ENCODE peak calls at places on chromosomes 3 and 15, in four cellular contexts. F is cardiac muscle cell, E is brain microvascular endothelial cell, N is psoas muscle. Q is an unnamed sample. For H3K36me3, the result is how much of the 10 kb centered on the place peaks cover.

GRCh38 chr3:150975096-150975991 is 2.8 kb upstream of the CLRN1 start:
- DNase-seq in F (no peak), E (no peak), N (no peak), Q (no peak)

GRCh38 chr3:43405888-43406636 is 119.7 kb downstream of the SNRK start:
- DNase-seq in F (no peak), E (peak), N (peak), Q (peak)

GRCh38 chr3:171615742-171616141 is 155.5 kb upstream of the TNIK start:
- DNase-seq in F (no peak), E (peak), N (no peak), Q (no peak)

GRCh38 chr3:194691481-194692281 is 6.0 kb downstream of the FAM43A start:
- DNase-seq in F (no peak), E (peak), N (no peak), Q (no peak)

GRCh38 chr15:42072141-42072685 is 22.1 kb downstream of the PLA2G4D start:
- DNase-seq in F (no peak), E (no peak), N (no peak), Q (no peak)

GRCh38 chr3:52649461-52650210 is 36.1 kb downstream of the PBRM1 start:
- DNase-seq in F (no peak), E (no peak), N (no peak), Q (no peak)

GRCh38 chr3:133958071-133958806 is 62.6 kb upstream of the RAB6B start:
- DNase-seq in F (no peak), E (no peak), N (no peak), Q (no peak)

GRCh38 chr3:112126501-112126900 is 6.5 kb downstream of the GCSAM start:
- DNase-seq in F (no peak), E (no peak), N (no peak), Q (no peak)

GRCh38 chr3:188092648-188093047 is 61.3 kb upstream of the LPP start:
- DNase-seq in F (no peak), E (no peak), N (no peak), Q (no peak)

GRCh38 chr3:140630866-140631265 is 47.0 kb upstream of the TRIM42 start:
- DNase-seq in F (no peak), E (peak), N (no peak), Q (no peak)

GRCh38 chr3:152269423-152270144 is 855 bp downstream of the MBNL1 start:
- DNase-seq in F (peak), E (peak), N (peak), Q (no peak)

GRCh38 chr3:11717301-11717700 is 73.6 kb upstream of the VGLL4 start:
- DNase-seq in F (no peak), E (peak), N (no peak), Q (no peak)

GRCh38 chr3:71662553-71662952 is 62.6 kb downstream of the EIF4E3 start:
- DNase-seq in F (no peak), E (no peak), N (no peak), Q (no peak)

GRCh38 chr3:159038405-159038804 is 236.6 kb downstream of the MFSD1 start:
- DNase-seq in F (no peak), E (no peak), N (no peak), Q (no peak)

GRCh38 chr3:197300361-197300760 is 1.9 kb upstream of the DLG1 start:
- DNase-seq in F (no peak), E (no peak), N (no peak), Q (no peak)

GRCh38 chr3:52128118-52128683 is 26.0 kb downstream of the POC1A start:
- DNase-seq in F (peak), E (peak), N (no peak), Q (no peak)

GRCh38 chr15:95266481-95267061 is 1035.2 kb downstream of the MCTP2 start:
- DNase-seq in F (no peak), E (no peak), N (no peak), Q (no peak)

GRCh38 chr3:69120879-69121464 is 1.4 kb downstream of the LMOD3 start:
- DNase-seq in F (peak), E (peak), N (no peak), Q (no peak)

GRCh38 chr3:4413467-4413866 is 53.6 kb downstream of the SUMF1 start:
- DNase-seq in F (no peak), E (no peak), N (no peak), Q (no peak)

GRCh38 chr15:98930591-98930990 is 77.0 kb downstream of the PGPEP1L start:
- DNase-seq in F (no peak), E (no peak), N (no peak), Q (no peak)
- H3K36me3 ChIP-seq in F (under half), E (under half), N (under half), Q (half or more)

GRCh38 chr3:37985637-37986320 is 4.8 kb upstream of the VILL start:
- DNase-seq in F (no peak), E (no peak), N (peak), Q (no peak)
- H3K27ac ChIP-seq in F (no peak), E (no peak), N (no peak), Q (peak)

GRCh38 chr15:52680756-52681155 is 1.6 kb upstream of the ATOSA start:
- DNase-seq in F (no peak), E (no peak), N (no peak), Q (no peak)

GRCh38 chr15:52678468-52679231 is 538 bp downstream of the ATOSA start:
- DNase-seq in F (peak), E (peak), N (peak), Q (peak)

GRCh38 chr15:52678036-52678467 is 1.1 kb downstream of the ATOSA start:
- DNase-seq in F (peak), E (peak), N (peak), Q (peak)

GRCh38 chr15:52680041-52680391 is 828 bp upstream of the ATOSA start:
- DNase-seq in F (no peak), E (peak), N (no peak), Q (no peak)

DNA sequence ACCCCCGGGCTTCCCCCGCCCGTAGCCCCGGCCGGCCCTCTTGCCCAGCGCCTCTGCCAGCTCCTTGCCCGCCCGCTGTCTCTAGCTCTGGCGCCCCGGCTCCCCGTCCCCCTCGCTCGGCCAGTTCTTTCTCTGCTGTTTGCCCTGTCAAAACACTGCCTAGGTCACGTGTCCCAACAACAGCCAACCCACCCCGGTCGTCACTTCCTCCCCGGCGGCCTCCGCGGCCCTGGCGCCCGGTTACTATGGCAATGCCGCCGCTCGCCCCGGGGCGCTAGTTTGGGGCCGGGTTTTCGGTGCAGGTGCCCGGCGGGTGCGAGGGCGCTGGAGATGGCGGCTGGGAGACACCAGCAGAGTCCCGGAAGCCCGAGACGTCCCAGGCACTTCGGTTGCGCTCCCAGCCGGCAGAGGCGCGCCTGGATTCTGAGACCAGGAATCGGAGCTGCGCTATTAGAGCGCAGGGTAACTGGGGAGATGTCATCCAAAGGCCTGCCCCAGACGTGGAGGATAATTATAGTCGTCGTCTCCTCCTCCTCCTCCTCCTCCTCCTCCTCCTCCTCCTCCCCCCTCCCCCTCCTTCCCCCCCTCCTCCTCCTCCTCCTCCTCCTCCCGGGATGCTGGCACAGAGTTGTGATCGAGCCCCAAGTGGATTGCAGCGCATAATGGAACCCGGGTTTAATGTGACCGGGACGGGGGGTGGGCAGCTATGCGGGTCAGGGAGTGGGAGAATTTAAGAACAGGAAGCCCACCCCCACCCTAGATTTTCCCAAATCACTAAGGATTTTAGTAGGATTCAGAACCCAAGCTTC is at the start of gene ATOSA:
- DNase-seq in F (peak), E (peak), N (peak), Q (peak)
- TF ChIP-seq CTCF in F (no peak), E (peak), N (no peak), Q (no peak)

DNA sequence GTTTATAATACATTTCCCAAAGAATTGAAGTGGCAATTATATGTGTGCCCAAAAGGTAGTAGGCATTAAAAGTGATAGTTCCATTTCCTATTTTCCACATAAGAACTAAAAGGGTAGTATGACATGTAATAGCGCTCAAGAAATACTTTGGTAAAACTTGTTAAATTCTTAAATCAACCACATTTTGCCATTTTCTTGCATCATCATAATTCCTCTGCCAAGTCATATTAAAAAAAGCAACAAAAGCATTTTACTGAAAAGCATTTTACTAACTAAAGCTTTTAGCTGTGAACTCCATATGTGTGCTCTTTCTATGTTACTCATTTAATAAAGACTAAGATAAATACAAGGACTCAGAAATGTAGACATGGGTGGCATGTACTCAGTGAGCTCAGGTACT is 70.1 kb downstream of the GPR160 start:
- DNase-seq in F (no peak), E (no peak), N (no peak), Q (no peak)
- H3K36me3 ChIP-seq in F (under half), E (under half), N (under half), Q (half or more)

DNA sequence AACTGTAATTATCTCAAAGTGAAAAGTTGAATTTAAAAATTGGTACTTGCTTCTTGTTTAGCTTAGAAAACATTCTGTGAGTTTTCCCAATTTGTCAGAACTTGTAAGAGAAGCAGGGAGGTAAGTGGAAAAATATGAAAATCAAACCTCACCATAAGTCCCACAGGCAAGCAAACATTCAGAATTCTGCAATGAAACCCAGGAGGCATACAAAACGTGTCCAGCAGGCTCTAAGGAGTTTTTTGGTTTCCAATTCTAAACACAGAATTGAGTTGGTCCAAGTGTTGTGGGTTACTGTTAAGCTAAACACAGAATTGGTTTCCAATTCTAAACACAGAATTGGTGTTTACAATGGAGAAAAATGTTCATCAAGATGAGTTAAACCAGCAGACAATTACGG is 27.1 kb upstream of the ACKR4 start:
- DNase-seq in F (no peak), E (no peak), N (no peak), Q (no peak)
- H3K27ac ChIP-seq in F (no peak), E (no peak), N (no peak), Q (peak)

Q was measured in left ventricle myocardium inferior.